ENCODE peak calls at places on chromosomes 12 and 14, in seven cellular contexts. C is NCI-H2029; M is stimulated activated CD8-positive, alpha-beta memory T cell treated with anti-CD3 and anti-CD28 coated beads, Interleukin-4, amount 100 ng/mL, for 4 hours; N is RWPE1; L is M059J; A is cardiac muscle cell; W is NCI-H1436 treated with DMSO at 0.1 percent for 48 hours. P is an unnamed sample.

GRCh38 chr12:2668816-2669215 is 126.0 kb upstream of the FKBP4 start:
- DNase-seq in A (no peak), C (no peak), N (no peak), L (no peak), M (no peak), W (no peak), P (no peak)

GRCh38 chr14:39219075-39219499 is 14.6 kb upstream of the MIA2 start:
- DNase-seq in W (no peak), M (no peak), L (peak; percentile 94), N (no peak), A (no peak), C (no peak), P (no peak)

GRCh38 chr12:118541945-118542344 is 165.6 kb downstream of the SUDS3 start:
- DNase-seq in L (peak; percentile 36), A (no peak), W (no peak), N (no peak), M (no peak), C (no peak), P (no peak)

GRCh38 chr12:32400114-32400672 is 835 bp downstream of the FGD4 start:
- DNase-seq in L (peak; percentile 10), N (peak; percentile 62), C (no peak), A (peak; percentile 38), W (no peak), M (no peak), P (no peak)

GRCh38 chr14:76919811-76920571 is 93.8 kb downstream of the LRRC74A start:
- DNase-seq in C (peak; percentile 53), L (peak; percentile 87), N (peak; percentile 20), M (no peak), A (no peak), W (peak; percentile 90), P (peak; percentile 94)

GRCh38 chr14:39827901-39828655 is 395.8 kb upstream of the FBXO33 start:
- DNase-seq in W (no peak), A (no peak), N (no peak), C (no peak), M (no peak), L (no peak), P (no peak)

GRCh38 chr12:104280703-104281458 is 22.7 kb upstream of the EID3 start:
- DNase-seq in L (peak; percentile 94), W (no peak), A (no peak), N (peak; percentile 67), M (no peak), C (no peak), P (no peak)

GRCh38 chr12:133023566-133023965 is 13.7 kb upstream of the ZNF84 start:
- DNase-seq in L (peak; percentile 9), N (no peak), A (no peak), C (no peak), W (no peak), M (no peak), P (no peak)

GRCh38 chr12:50398931-50399330 is 1.8 kb upstream of the LARP4 start:
- DNase-seq in A (no peak), C (no peak), N (no peak), L (no peak), W (no peak), M (no peak), P (no peak)

GRCh38 chr12:111166779-111167540 is 201.9 kb downstream of the PHETA1 start:
- DNase-seq in L (no peak), M (no peak), W (no peak), N (no peak), A (no peak), C (no peak), P (no peak)

GRCh38 chr14:77189479-77189878 is 7.9 kb downstream of the TMEM63C start:
- DNase-seq in C (no peak), W (no peak), L (no peak), N (no peak), M (no peak), A (no peak), P (no peak)

GRCh38 chr12:124938606-124939427 is 24.4 kb upstream of the UBC start:
- DNase-seq in N (peak; percentile 45), W (no peak), L (peak; percentile 84), M (no peak), A (peak; percentile 81), C (no peak), P (no peak)

P was measured in NCI-H2081 treated with DMSO at 0.1 percent for 48 hours.